ENCODE peak calls at places on chromosome 22, in seven cellular contexts. Z is activated CD4-positive, alpha-beta T cell treated with anti-CD3 and anti-CD28 coated beads, Interleukin-2, amount 50 U/mL, for 1 hour; X is T-cell; N is anterior cingulate cortex; E is NCI-H1694 treated with DMSO at 0.1 percent for 48 hours; M is NCI-H1092; L is mucosa of descending colon. D is an unnamed sample.

GRCh38 chr22:40396882-40397281 is 26.5 kb downstream of the SGSM3 start:
- DNase-seq in Z (no peak), X (no peak), N (no peak), E (peak), M (peak), L (peak), D (no peak)

GRCh38 chr22:39530692-39531331 is 1.7 kb downstream of the RPS19BP1 start:
- DNase-seq in Z (no peak), X (no peak), N (no peak), E (peak), M (no peak), L (no peak), D (no peak)

GRCh38 chr22:31734512-31734911 is 15.4 kb downstream of the PRR14L start:
- DNase-seq in Z (no peak), X (no peak), N (no peak), E (no peak), M (no peak), L (no peak), D (no peak)

GRCh38 chr22:19943665-19944026 is 2.0 kb upstream of the TXNRD2 start:
- DNase-seq in Z (no peak), X (no peak), N (no peak), E (peak), M (no peak), L (no peak), D (no peak)

GRCh38 chr22:38165929-38166593 is 15.6 kb downstream of the PLA2G6 start:
- DNase-seq in Z (no peak), X (no peak), N (no peak), E (no peak), M (no peak), L (no peak), D (no peak)

GRCh38 chr22:22746963-22747933 is 102.8 kb downstream of the GGTLC2 start:
- DNase-seq in Z (no peak), X (no peak), N (no peak), E (no peak), M (no peak), L (no peak), D (no peak)

GRCh38 chr22:41908409-41909289 is 6.2 kb downstream of the SHISA8 start:
- DNase-seq in Z (no peak), X (peak), N (no peak), E (no peak), M (no peak), L (no peak), D (no peak)

GRCh38 chr22:24554316-24555159 is at the start of gene GUCD1:
- DNase-seq in Z (peak), X (peak), N (no peak), E (no peak), M (peak), L (peak), D (no peak)

GRCh38 chr22:43060213-43060612 is 29.0 kb downstream of the TTLL1 start:
- DNase-seq in Z (peak), X (peak), N (no peak), E (peak), M (no peak), L (peak), D (no peak)

GRCh38 chr22:19523240-19524169 is 705 bp downstream of the CLDN5 start:
- DNase-seq in Z (no peak), X (no peak), N (no peak), E (peak), M (no peak), L (no peak), D (no peak)

GRCh38 chr22:48380016-48380665 is 1447.5 kb downstream of the BRD1 start:
- DNase-seq in Z (no peak), X (no peak), N (no peak), E (no peak), M (no peak), L (no peak), D (no peak)

GRCh38 chr22:38866399-38867123 is 5.5 kb downstream of the CBX6 start:
- DNase-seq in Z (no peak), X (no peak), N (no peak), E (no peak), M (no peak), L (no peak), D (no peak)